ENCODE peak calls at places on chromosomes 3 and 15, in nine cellular contexts. One of them, this sample, is unnamed.

GRCh38 chr3:23629181-23629893 is 176.4 kb upstream of the UBE2E1 start:
- DNase-seq in HuH-7: no peak
- DNase-seq in nucleus accumbens: no peak
- DNase-seq in T-helper 1 cell: no peak
- DNase-seq in activated naive CD4-positive, alpha-beta T cell treated with anti-CD3 and anti-CD28 coated beads for 36 hours: no peak
- DNase-seq in colonic mucosa: peak; percentile 49
- DNase-seq in RPMI7951: peak; percentile 81
- DNase-seq in neural crest cell: no peak
- DNase-seq in fibroblast of mammary gland: peak; percentile 52
- DNase-seq in this sample: no peak

GRCh38 chr15:35998637-35999036 is 452.7 kb upstream of the DPH6 start:
- DNase-seq in RPMI7951: no peak
- DNase-seq in T-helper 1 cell: no peak
- DNase-seq in fibroblast of mammary gland: no peak
- DNase-seq in HuH-7: no peak
- DNase-seq in colonic mucosa: no peak
- DNase-seq in nucleus accumbens: no peak
- DNase-seq in activated naive CD4-positive, alpha-beta T cell treated with anti-CD3 and anti-CD28 coated beads for 36 hours: no peak
- DNase-seq in neural crest cell: no peak
- DNase-seq in this sample: no peak

GRCh38 chr3:112818289-112818688 is 28.4 kb downstream of the CD200R1L start:
- DNase-seq in RPMI7951: no peak
- DNase-seq in activated naive CD4-positive, alpha-beta T cell treated with anti-CD3 and anti-CD28 coated beads for 36 hours: no peak
- DNase-seq in fibroblast of mammary gland: peak; percentile 80
- DNase-seq in T-helper 1 cell: no peak
- DNase-seq in colonic mucosa: no peak
- DNase-seq in nucleus accumbens: no peak
- DNase-seq in HuH-7: no peak
- DNase-seq in neural crest cell: no peak
- DNase-seq in this sample: peak; percentile 36

GRCh38 chr3:66200147-66200546 is 20.7 kb upstream of the SLC25A26 start:
- DNase-seq in RPMI7951: peak; percentile 25
- DNase-seq in neural crest cell: no peak
- DNase-seq in HuH-7: no peak
- DNase-seq in colonic mucosa: no peak
- DNase-seq in activated naive CD4-positive, alpha-beta T cell treated with anti-CD3 and anti-CD28 coated beads for 36 hours: no peak
- DNase-seq in fibroblast of mammary gland: no peak
- DNase-seq in T-helper 1 cell: no peak
- DNase-seq in nucleus accumbens: no peak
- DNase-seq in this sample: no peak

GRCh38 chr15:84961707-84962106 is 19.9 kb upstream of the PDE8A start:
- DNase-seq in activated naive CD4-positive, alpha-beta T cell treated with anti-CD3 and anti-CD28 coated beads for 36 hours: no peak
- DNase-seq in HuH-7: no peak
- DNase-seq in neural crest cell: no peak
- DNase-seq in T-helper 1 cell: no peak
- DNase-seq in colonic mucosa: no peak
- DNase-seq in fibroblast of mammary gland: no peak
- DNase-seq in RPMI7951: peak; percentile 48
- DNase-seq in nucleus accumbens: no peak
- DNase-seq in this sample: no peak

GRCh38 chr15:76968310-76968709 is 26.6 kb upstream of the PSTPIP1 start:
- DNase-seq in fibroblast of mammary gland: no peak
- DNase-seq in neural crest cell: no peak
- DNase-seq in nucleus accumbens: no peak
- DNase-seq in activated naive CD4-positive, alpha-beta T cell treated with anti-CD3 and anti-CD28 coated beads for 36 hours: no peak
- DNase-seq in RPMI7951: no peak
- DNase-seq in HuH-7: no peak
- DNase-seq in colonic mucosa: no peak
- DNase-seq in T-helper 1 cell: no peak
- DNase-seq in this sample: peak; percentile 25

GRCh38 chr3:126202281-126203079 is 22.1 kb upstream of the ALDH1L1 start:
- DNase-seq in neural crest cell: no peak
- DNase-seq in HuH-7: no peak
- DNase-seq in RPMI7951: peak; percentile 8
- DNase-seq in colonic mucosa: no peak
- DNase-seq in T-helper 1 cell: no peak
- DNase-seq in activated naive CD4-positive, alpha-beta T cell treated with anti-CD3 and anti-CD28 coated beads for 36 hours: no peak
- DNase-seq in fibroblast of mammary gland: no peak
- DNase-seq in nucleus accumbens: no peak
- DNase-seq in this sample: no peak

GRCh38 chr3:79937567-79937966 is 169.8 kb upstream of the ROBO1 start:
- DNase-seq in RPMI7951: no peak
- DNase-seq in nucleus accumbens: no peak
- DNase-seq in colonic mucosa: no peak
- DNase-seq in fibroblast of mammary gland: no peak
- DNase-seq in activated naive CD4-positive, alpha-beta T cell treated with anti-CD3 and anti-CD28 coated beads for 36 hours: no peak
- DNase-seq in T-helper 1 cell: no peak
- DNase-seq in HuH-7: peak; percentile 35
- DNase-seq in neural crest cell: no peak
- DNase-seq in this sample: no peak

GRCh38 chr3:142844339-142844977 is 44.4 kb downstream of the PCOLCE2 start:
- DNase-seq in fibroblast of mammary gland: peak; percentile 71
- DNase-seq in activated naive CD4-positive, alpha-beta T cell treated with anti-CD3 and anti-CD28 coated beads for 36 hours: no peak
- DNase-seq in neural crest cell: no peak
- DNase-seq in HuH-7: peak; percentile 16
- DNase-seq in RPMI7951: peak; percentile 64
- DNase-seq in nucleus accumbens: no peak
- DNase-seq in T-helper 1 cell: no peak
- DNase-seq in colonic mucosa: no peak
- DNase-seq in this sample: peak; percentile 58